ENCODE peak calls at places on chromosomes 6 and 20, in six cellular contexts. H is H1, S is HCT116, K is suprapubic skin, L is stomach, A is sigmoid colon. R is an unnamed sample. For H3K4me1, the result is how much of the 10 kb centered on the place peaks cover.

GRCh38 chr6:2429032-2429431 is 183.6 kb upstream of the GMDS start:
- DNase-seq in H (no peak), S (no peak), K (no peak), L (no peak), A (no peak), R (peak)

GRCh38 chr6:154138806-154139205 is 99.8 kb downstream of the OPRM1 start:
- DNase-seq in H (no peak), S (no peak), K (no peak), L (no peak), A (no peak), R (no peak)

GRCh38 chr20:32168184-32168910 is 39.2 kb downstream of the PLAGL2 start:
- DNase-seq in H (no peak), S (peak), K (no peak), L (no peak), A (peak), R (no peak)

GRCh38 chr6:20924911-20925543 is 390.8 kb downstream of the CDKAL1 start:
- DNase-seq in H (no peak), S (no peak), K (no peak), L (no peak), A (no peak), R (no peak)

GRCh38 chr6:37690964-37691735 is 6.5 kb downstream of the MDGA1 start:
- DNase-seq in H (no peak), S (no peak), K (no peak), L (no peak), A (no peak), R (no peak)

GRCh38 chr6:166733900-166734299 is 106.8 kb upstream of the RPS6KA2 start:
- DNase-seq in H (no peak), S (no peak), K (peak), L (no peak), A (no peak), R (no peak)

GRCh38 chr20:41650221-41650948 is 32.2 kb upstream of the CHD6 start:
- DNase-seq in H (no peak), S (no peak), K (no peak), L (peak), A (no peak), R (no peak)

GRCh38 chr20:47392015-47392720 is 35.7 kb upstream of the ZMYND8 start:
- DNase-seq in H (no peak), S (peak), K (no peak), L (peak), A (no peak), R (no peak)

GRCh38 chr6:506508-506907 is 115.0 kb downstream of the IRF4 start:
- DNase-seq in H (no peak), S (no peak), K (no peak), L (no peak), A (no peak), R (no peak)

GRCh38 chr20:40582531-40582930 is 106.5 kb downstream of the MAFB start:
- DNase-seq in H (no peak), S (no peak), K (no peak), L (no peak), A (no peak), R (no peak)

GRCh38 chr20:10696650-10697049 is 22.9 kb upstream of the JAG1 start:
- DNase-seq in H (peak), S (no peak), K (no peak), L (no peak), A (no peak), R (no peak)

GRCh38 chr6:96202571-96202970 is 186.8 kb downstream of the FUT9 start:
- DNase-seq in H (no peak), S (no peak), K (no peak), L (no peak), A (no peak), R (no peak)

GRCh38 chr20:45097485-45098095 is 3.3 kb downstream of the KCNS1 start:
- DNase-seq in H (no peak), S (no peak), K (no peak), L (no peak), A (no peak), R (no peak)

GRCh38 chr20:48339147-48339985 is 488.4 kb downstream of the PREX1 start:
- DNase-seq in H (no peak), S (no peak), K (no peak), L (no peak), A (peak), R (no peak)

GRCh38 chr6:30818426-30818841 is 65.9 kb upstream of the DDR1 start:
- DNase-seq in H (no peak), S (no peak), K (no peak), L (no peak), A (no peak), R (no peak)

GRCh38 chr6:36827261-36828079 is 11.8 kb downstream of the CPNE5 start:
- DNase-seq in H (no peak), S (no peak), K (no peak), L (no peak), A (peak), R (no peak)

GRCh38 chr6:41824571-41825569 is 37.4 kb downstream of the TOMM6 start:
- DNase-seq in H (no peak), S (no peak), K (no peak), L (no peak), A (no peak), R (no peak)

GRCh38 chr20:24870876-24871275 is 78.2 kb upstream of the CST7 start:
- DNase-seq in H (no peak), S (no peak), K (no peak), L (no peak), A (peak), R (peak)

GRCh38 chr6:36947570-36948351 is 6.8 kb upstream of the PI16 start:
- DNase-seq in H (no peak), S (peak), K (peak), L (no peak), A (no peak), R (no peak)

GRCh38 chr6:161265975-161266374 is 7.9 kb downstream of the AGPAT4 start:
- DNase-seq in H (peak), S (no peak), K (no peak), L (no peak), A (peak), R (no peak)

GRCh38 chr20:44695295-44696230 is 19.6 kb upstream of the CCN5 start:
- DNase-seq in H (no peak), S (no peak), K (no peak), L (no peak), A (no peak), R (no peak)

GRCh38 chr6:43873806-43874714 is 104.0 kb downstream of the VEGFA start:
- DNase-seq in H (no peak), S (no peak), K (no peak), L (peak), A (no peak), R (no peak)

GRCh38 chr6:132909742-132910141 is 95.4 kb downstream of the RPS12 start:
- DNase-seq in H (no peak), S (no peak), K (no peak), L (no peak), A (no peak), R (no peak)

GRCh38 chr20:36480456-36481048 is 60.8 kb upstream of the MYL9 start:
- DNase-seq in H (no peak), S (no peak), K (no peak), L (no peak), A (no peak), R (no peak)

GRCh38 chr20:46634528-46634927 is 16.7 kb downstream of the SLC13A3 start:
- DNase-seq in H (no peak), S (no peak), K (no peak), L (no peak), A (no peak), R (no peak)

GRCh38 chr6:80165143-80165542 is 58.7 kb downstream of the BCKDHB start:
- DNase-seq in H (no peak), S (no peak), K (no peak), L (no peak), A (no peak), R (no peak)

GRCh38 chr6:5394280-5394679 is 133.0 kb downstream of the FARS2 start:
- DNase-seq in H (no peak), S (no peak), K (no peak), L (no peak), A (no peak), R (no peak)

GRCh38 chr20:49501917-49502316 is 19.4 kb upstream of the KCNB1 start:
- DNase-seq in H (no peak), S (peak), K (no peak), L (no peak), A (peak), R (no peak)

GRCh38 chr6:72084992-72085569 is 198.7 kb downstream of the RIMS1 start:
- DNase-seq in H (no peak), S (no peak), K (no peak), L (no peak), A (no peak), R (no peak)

GRCh38 chr6:88380083-88380482 is 213.9 kb upstream of the CNR1 start:
- DNase-seq in H (no peak), S (no peak), K (no peak), L (no peak), A (peak), R (no peak)

GRCh38 chr6:4805553-4806307 is 29.5 kb downstream of the CDYL start:
- DNase-seq in H (peak), S (peak), K (no peak), L (peak), A (peak), R (no peak)

GRCh38 chr6:16770701-16771569 is 9.7 kb upstream of the ATXN1 start:
- DNase-seq in H (peak), S (peak), K (peak), L (peak), A (peak), R (no peak)

GRCh38 chr20:14997791-14998190 is 660.4 kb upstream of the FLRT3 start:
- DNase-seq in H (no peak), S (no peak), K (no peak), L (no peak), A (no peak), R (no peak)

GRCh38 chr6:139572001-139572400 is 197.6 kb upstream of the CITED2 start:
- DNase-seq in H (no peak), S (no peak), K (no peak), L (no peak), A (no peak), R (no peak)

GRCh38 chr20:60787264-60787663 is 464.8 kb upstream of the CDH4 start:
- DNase-seq in H (no peak), S (no peak), K (no peak), L (no peak), A (no peak), R (no peak)

GRCh38 chr6:156886409-156886808 is 109.2 kb downstream of the ARID1B start:
- DNase-seq in H (no peak), S (no peak), K (no peak), L (peak), A (no peak), R (no peak)

GRCh38 chr20:38748097-38748862 is at the start of gene ACTR5:
- DNase-seq in H (peak), S (peak), K (peak), L (peak), A (peak), R (peak)
- TF ChIP-seq POLR2AphosphoS5 in H (peak), S (peak), K (no peak), L (peak), A (no peak), R (peak)

DNA sequence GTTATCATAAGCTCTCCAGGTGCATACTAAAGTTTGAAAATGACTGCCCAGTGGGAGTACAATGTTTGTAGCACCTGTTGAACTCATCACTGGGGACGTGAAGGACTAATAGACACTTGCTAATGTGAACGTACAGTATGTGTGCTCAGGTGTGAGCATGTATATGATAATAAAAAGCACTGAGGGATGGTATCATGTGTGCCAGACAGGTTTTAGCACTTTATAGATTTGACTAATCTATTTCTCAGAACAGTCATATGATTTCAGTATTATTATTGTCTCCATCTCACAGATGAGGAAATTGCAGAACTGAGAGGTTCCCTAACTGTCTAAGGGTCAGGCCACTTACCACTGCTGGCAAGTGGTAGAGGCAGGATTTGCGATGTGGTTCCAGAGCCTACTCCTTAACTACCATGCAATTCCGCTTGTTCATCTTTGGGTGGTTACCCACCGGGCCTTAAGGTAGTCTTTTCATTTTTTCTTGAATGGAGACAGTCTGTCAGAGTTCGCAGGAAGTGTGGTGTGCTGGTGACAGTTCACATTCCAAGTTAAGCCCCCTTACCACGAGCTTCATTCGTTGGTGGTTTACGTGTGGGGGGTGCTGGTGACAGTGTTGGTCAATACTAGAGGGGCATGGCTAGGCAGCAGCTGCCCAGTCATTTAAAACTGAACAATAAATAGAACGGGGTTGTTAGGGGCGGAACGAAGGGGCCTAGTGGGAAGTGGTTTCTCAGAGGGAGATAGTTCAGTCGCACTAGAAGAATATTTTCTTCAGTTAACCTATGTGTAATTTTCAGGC is 46.8 kb downstream of the RREB1 start:
- DNase-seq in H (peak), S (no peak), K (no peak), L (no peak), A (no peak), R (no peak)
- H3K4me1 ChIP-seq in H (under half), S (half or more), K (half or more), L (under half), A (half or more), R (half or more)

GRCh38 chr20:62524486-62524885 is 48.7 kb upstream of the GATA5 start:
- DNase-seq in H (no peak), S (no peak), K (no peak), L (no peak), A (no peak), R (no peak)

GRCh38 chr20:62525014-62525413 is 49.2 kb upstream of the GATA5 start:
- DNase-seq in H (no peak), S (no peak), K (no peak), L (no peak), A (no peak), R (no peak)

GRCh38 chr20:62519826-62520225 is 44.0 kb upstream of the GATA5 start:
- DNase-seq in H (no peak), S (no peak), K (no peak), L (no peak), A (no peak), R (no peak)

GRCh38 chr20:62522748-62523396 is 47.1 kb upstream of the GATA5 start:
- DNase-seq in H (no peak), S (no peak), K (no peak), L (no peak), A (no peak), R (no peak)

GRCh38 chr20:62523473-62524203 is 47.8 kb upstream of the GATA5 start:
- DNase-seq in H (no peak), S (peak), K (no peak), L (no peak), A (no peak), R (no peak)
- TF ChIP-seq POLR2AphosphoS5 in H (no peak), S (peak), K (no peak), L (no peak), A (no peak), R (no peak)

GRCh38 chr20:57685134-57685851 is 24.5 kb downstream of the PMEPA1 start:
- DNase-seq in H (no peak), S (no peak), K (no peak), L (no peak), A (no peak), R (no peak)
- H3K4me1 ChIP-seq in H (under half), S (under half), K (half or more), L (under half), A (under half), R (half or more)

R was measured in esophagus muscularis mucosa.